ENCODE peak calls at places on chromosomes 7 and 10, in five cellular contexts. G is A549, W is IMR-90, N is SK-N-SH, R is K562. I is an unnamed sample.
A peak's percentile ranks its signal among the peaks of the same experiment; 100 is the strongest.

GRCh38 chr7:11830582-11831382 is 1.2 kb downstream of the THSD7A start:
- DNase-seq in G (no peak), R (no peak), W (peak; percentile 1), N (peak; percentile 50), I (no peak)

GRCh38 chr7:81175291-81175942 is 256.6 kb upstream of the SEMA3C start:
- DNase-seq in W (no peak), R (no peak), G (peak; percentile 36), N (no peak), I (no peak)

GRCh38 chr7:100588438-100588837 is 2.3 kb downstream of the FBXO24 start:
- DNase-seq in G (peak; percentile 45), N (peak; percentile 72), W (peak; percentile 20), R (peak; percentile 70), I (no peak)

GRCh38 chr7:143245123-143245522 is 18.1 kb upstream of the GSTK1 start:
- DNase-seq in N (no peak), G (peak; percentile 17), R (no peak), W (peak; percentile 39), I (no peak)

GRCh38 chr10:110175406-110175805 is 32.0 kb upstream of the MXI1 start:
- DNase-seq in G (no peak), R (no peak), N (no peak), W (peak; percentile 35), I (no peak)

GRCh38 chr7:135801045-135801693 is 52.6 kb upstream of the FAM180A start:
- DNase-seq in G (peak; percentile 73), W (peak; percentile 74), N (peak; percentile 73), R (peak; percentile 83), I (peak; percentile 35)

GRCh38 chr10:113267616-113268015 is 285.2 kb upstream of the HABP2 start:
- DNase-seq in N (no peak), G (no peak), W (peak; percentile 3), R (no peak), I (no peak)

GRCh38 chr7:41047789-41048191 is 655.1 kb downstream of the INHBA start:
- DNase-seq in G (no peak), W (peak; percentile 77), R (no peak), N (peak; percentile 40), I (no peak)

GRCh38 chr7:92778972-92779371 is 57.4 kb downstream of the CDK6 start:
- DNase-seq in N (no peak), G (peak; percentile 66), W (peak; percentile 85), R (no peak), I (peak; percentile 34)

GRCh38 chr10:3761111-3761686 is 23.8 kb downstream of the KLF6 start:
- DNase-seq in N (no peak), R (no peak), W (peak; percentile 29), G (no peak), I (peak; percentile 76)

GRCh38 chr7:142454862-142455261 is 197.0 kb upstream of the PRSS58 start:
- DNase-seq in N (no peak), R (no peak), G (no peak), W (no peak), I (no peak)

GRCh38 chr7:82595176-82595575 is 151.6 kb upstream of the CACNA2D1 start:
- DNase-seq in W (no peak), N (no peak), R (no peak), G (no peak), I (no peak)

DNA sequence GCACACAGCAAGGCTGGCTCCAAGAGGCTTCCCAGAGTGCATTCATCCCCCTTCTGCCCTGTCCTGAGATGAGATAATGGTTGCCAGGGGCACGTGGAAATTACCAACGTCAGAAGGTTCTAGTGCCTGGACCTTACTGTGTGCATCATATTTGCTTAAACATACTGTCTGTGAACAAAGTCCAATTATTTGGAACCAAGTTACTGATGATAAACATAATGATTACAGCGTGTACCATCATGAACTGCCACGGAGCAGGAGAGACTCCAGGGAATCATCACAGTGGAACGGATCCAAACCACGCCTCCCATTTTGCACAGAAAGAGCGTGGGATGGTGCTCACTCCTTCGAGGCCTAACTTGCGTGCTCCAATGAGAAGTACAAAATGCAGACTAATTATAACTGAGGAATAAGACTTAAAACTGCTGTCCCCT is 182.0 kb downstream of the CAMK1D start:
- DNase-seq in N (no peak), R (no peak), W (peak; percentile 18), G (peak; percentile 21), I (no peak)
- TF ChIP-seq RCOR1 in N (no peak), R (no peak), W (no peak), G (no peak), I (no peak)

GRCh38 chr10:59580257-59580863 is 129.3 kb downstream of the SLC16A9 start:
- DNase-seq in R (peak; percentile 6), W (peak; percentile 58), G (peak; percentile 39), N (peak; percentile 45), I (no peak)
- TF ChIP-seq RCOR1 in R (no peak), W (no peak), G (no peak), N (no peak), I (no peak)

DNA sequence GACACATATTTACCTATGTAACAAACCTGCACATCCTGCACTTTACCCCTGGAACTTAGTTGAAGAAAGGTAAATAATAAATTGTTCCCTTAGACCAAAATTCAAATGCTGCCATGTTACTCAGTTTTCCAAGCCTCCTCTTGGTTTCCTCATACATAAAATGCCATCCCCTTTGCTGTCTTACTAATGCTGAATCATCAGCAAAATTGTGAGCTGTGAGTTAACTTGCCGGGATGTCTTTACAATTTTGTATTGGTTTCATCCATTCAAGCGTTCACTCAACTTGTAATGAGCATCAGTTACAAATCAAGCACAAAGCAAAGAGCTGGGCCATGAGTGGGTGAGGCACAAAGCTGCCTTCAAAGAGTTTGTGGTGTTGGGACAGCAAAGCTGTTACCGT is 395.9 kb upstream of the ZMIZ1 start:
- DNase-seq in W (peak; percentile 69), G (no peak), R (no peak), N (no peak), I (no peak)
- TF ChIP-seq RCOR1 in W (no peak), G (no peak), R (no peak), N (no peak), I (no peak)

GRCh38 chr10:129773359-129773990 is 190.6 kb downstream of the EBF3 start:
- DNase-seq in R (no peak), N (no peak), W (no peak), G (no peak), I (no peak)

GRCh38 chr10:129775681-129776080 is 188.4 kb downstream of the EBF3 start:
- DNase-seq in G (no peak), W (no peak), N (no peak), R (no peak), I (no peak)

GRCh38 chr10:129772472-129773358 is 191.4 kb downstream of the EBF3 start:
- DNase-seq in W (no peak), N (no peak), R (no peak), G (no peak), I (no peak)

GRCh38 chr10:129774082-129774735 is 189.9 kb downstream of the EBF3 start:
- DNase-seq in W (no peak), R (no peak), N (no peak), G (no peak), I (no peak)

GRCh38 chr10:129774736-129775401 is 189.2 kb downstream of the EBF3 start:
- DNase-seq in N (no peak), W (no peak), G (no peak), R (no peak), I (no peak)
- TF ChIP-seq RCOR1 in N (no peak), W (no peak), G (no peak), R (no peak), I (no peak)

DNA sequence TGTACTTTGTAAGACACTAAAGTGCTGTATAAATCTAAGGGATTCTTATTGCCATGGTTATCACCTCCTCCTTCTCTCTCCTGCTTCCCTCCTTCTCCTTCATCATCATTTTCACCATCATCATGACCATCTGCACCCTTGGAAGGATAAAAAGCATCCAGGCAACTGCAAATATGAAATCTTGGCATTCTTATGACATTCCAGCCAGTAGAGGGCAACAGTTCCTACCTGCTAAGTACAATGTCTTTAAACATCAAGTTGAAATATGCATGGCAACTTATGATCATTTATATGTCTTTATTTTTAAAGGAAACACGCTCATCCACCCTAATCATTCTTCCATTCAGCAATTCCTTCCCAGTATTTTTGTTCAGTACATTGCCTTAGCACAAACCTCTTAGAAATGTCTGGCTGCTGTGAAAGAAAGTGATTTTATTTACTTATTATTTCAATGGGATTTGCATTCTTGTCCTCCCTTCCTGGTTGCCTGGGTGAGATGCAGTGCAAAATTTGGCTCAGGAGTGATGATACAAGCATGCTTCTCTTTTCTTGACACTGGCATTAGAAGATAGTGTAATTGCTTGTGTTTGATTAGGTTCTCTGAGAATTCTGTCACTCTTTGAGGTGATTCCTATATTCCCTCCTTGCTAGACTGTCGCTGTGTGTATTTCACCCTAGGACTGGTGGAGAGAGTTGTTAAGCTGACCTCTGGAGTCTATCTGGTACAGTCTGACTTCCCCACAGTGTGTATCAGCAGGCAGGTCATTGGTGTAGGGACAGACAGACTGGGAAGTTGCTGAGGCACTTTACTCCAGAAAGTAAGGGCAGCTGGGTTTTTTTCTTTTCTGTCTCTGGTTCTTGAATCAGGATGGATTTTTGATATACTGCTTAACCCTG is 188.5 kb upstream of the BMPER start:
- DNase-seq in N (no peak), R (peak; percentile 26), W (peak; percentile 66), G (peak; percentile 68), I (no peak)
- TF ChIP-seq RCOR1 in N (no peak), R (no peak), W (no peak), G (no peak), I (no peak)

DNA sequence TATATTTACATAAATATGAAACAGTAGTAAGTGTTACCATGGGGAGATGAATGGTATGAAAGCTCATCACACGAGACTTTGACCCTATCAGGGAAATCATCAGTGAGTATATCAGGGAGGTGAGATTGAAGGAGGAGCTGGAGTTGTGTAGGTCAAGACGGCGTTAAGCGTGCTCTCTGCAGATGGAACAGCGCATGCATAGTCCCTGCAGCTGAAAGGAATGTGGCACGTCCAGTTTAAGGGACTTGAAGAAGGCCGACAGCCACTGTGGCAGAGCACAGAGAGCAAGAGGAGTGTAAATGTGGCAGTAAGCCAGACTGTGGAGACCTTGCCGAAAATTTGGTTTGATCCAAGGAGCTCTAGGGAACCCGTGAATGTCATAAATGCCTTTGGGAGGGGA is 38.9 kb downstream of the POU6F2 start:
- DNase-seq in N (no peak), W (no peak), R (no peak), G (no peak), I (no peak)
- TF ChIP-seq RCOR1 in N (no peak), W (no peak), R (no peak), G (no peak), I (no peak)

DNA sequence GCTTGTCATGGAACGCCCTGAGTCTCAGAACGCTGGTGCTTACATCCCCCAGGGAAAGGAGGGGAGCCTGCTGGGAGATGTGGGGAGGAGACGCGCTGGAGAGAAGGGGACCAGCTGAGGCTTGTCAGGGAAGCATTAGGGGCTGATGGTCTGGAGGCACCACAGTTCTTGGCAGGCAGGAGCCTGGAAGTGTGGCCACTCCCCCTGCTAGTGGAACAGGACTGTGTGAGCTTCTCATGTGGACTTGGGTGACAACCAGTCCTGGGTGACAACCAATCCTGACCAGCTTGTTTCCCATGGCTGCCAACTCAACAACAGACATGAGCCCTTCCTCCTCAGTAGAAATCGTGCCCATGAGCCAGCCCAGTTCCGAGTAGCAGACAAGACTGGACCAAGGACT is 87.8 kb downstream of the SPDYE5 start:
- DNase-seq in W (no peak), R (no peak), N (no peak), G (no peak), I (no peak)
- TF ChIP-seq RCOR1 in W (no peak), R (no peak), N (no peak), G (no peak), I (no peak)

I was measured in GM12878.